ENCODE peak calls at places on chromosomes 16 and 17, in four cellular contexts. H, F, L and G are unnamed samples. For H3K36me3, the result is how much of the 10 kb centered on the place peaks cover.

GRCh38 chr17:50213026-50214015 is 11.9 kb upstream of the COL1A1 start:
- DNase-seq in H (peak), F (peak), L (peak), G (peak)

GRCh38 chr17:63224644-63225043 is 221.5 kb downstream of the CYB561 start:
- DNase-seq in H (no peak), F (no peak), L (no peak), G (no peak)

GRCh38 chr17:700504-701094 is 14.0 kb downstream of the VPS53 start:
- DNase-seq in H (peak), F (peak), L (peak), G (peak)

GRCh38 chr17:68498479-68499326 is 13.5 kb upstream of the PRKAR1A start:
- DNase-seq in H (no peak), F (no peak), L (peak), G (peak)

GRCh38 chr16:71364306-71364705 is 5.8 kb downstream of the CALB2 start:
- DNase-seq in H (no peak), F (no peak), L (no peak), G (no peak)

GRCh38 chr16:19864566-19864965 is 20.1 kb downstream of the GPRC5B start:
- DNase-seq in H (no peak), F (no peak), L (no peak), G (no peak)

GRCh38 chr17:29060475-29060874 is 17.5 kb downstream of the PIPOX start:
- DNase-seq in H (peak), F (no peak), L (no peak), G (no peak)

GRCh38 chr17:65297384-65297783 is 160.2 kb downstream of the RGS9 start:
- DNase-seq in H (no peak), F (no peak), L (peak), G (no peak)

GRCh38 chr17:17752822-17753448 is 71.7 kb downstream of the RAI1 start:
- DNase-seq in H (no peak), F (no peak), L (peak), G (peak)

GRCh38 chr16:70395345-70395901 is 43.5 kb downstream of the ST3GAL2 start:
- DNase-seq in H (peak), F (peak), L (peak), G (peak)

GRCh38 chr16:50136399-50136798 is 16.7 kb upstream of the TENT4B start:
- DNase-seq in H (no peak), F (no peak), L (no peak), G (no peak)

GRCh38 chr17:62565817-62566216 is 61.7 kb upstream of the MRC2 start:
- DNase-seq in H (no peak), F (no peak), L (peak), G (no peak)

GRCh38 chr16:48441863-48442279 is 56.7 kb upstream of the SIAH1 start:
- DNase-seq in H (no peak), F (peak), L (no peak), G (no peak)

GRCh38 chr17:59427996-59428395 is 96.5 kb downstream of the YPEL2 start:
- DNase-seq in H (no peak), F (no peak), L (peak), G (no peak)

GRCh38 chr16:20352615-20353014 is at the start of gene UMOD:
- DNase-seq in H (no peak), F (no peak), L (no peak), G (no peak)

GRCh38 chr17:75764711-75765421 is at the start of gene GALK1:
- DNase-seq in H (peak), F (peak), L (peak), G (peak)

GRCh38 chr17:42135664-42136653 is 13.4 kb downstream of the HSPB9 start:
- DNase-seq in H (no peak), F (peak), L (peak), G (peak)

DNA sequence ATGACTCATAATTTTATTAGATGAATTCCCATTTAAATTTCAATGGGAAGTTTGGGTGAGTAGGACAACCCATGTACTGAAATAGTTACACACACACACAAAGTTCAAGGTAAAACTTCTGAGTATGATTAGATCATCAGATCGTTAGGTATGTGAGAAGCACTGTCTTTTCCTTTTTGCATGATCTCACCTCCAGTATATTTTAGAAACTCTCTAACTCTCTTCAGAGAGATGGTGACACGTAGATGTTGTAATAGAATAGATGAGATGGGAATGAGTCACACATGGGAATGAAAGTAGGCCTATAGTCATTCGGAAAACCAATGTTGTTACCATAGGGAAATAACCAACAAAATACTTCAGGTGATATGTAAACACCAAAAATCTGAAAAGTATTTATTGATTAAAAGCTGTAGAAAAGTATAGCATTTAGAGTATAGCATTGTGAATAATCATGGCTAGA is 22.2 kb downstream of the KRT23 start:
- DNase-seq in H (no peak), F (peak), L (peak), G (no peak)
- TF ChIP-seq EZH2phosphoT487 in H (no peak), F (no peak), L (no peak), G (no peak)

DNA sequence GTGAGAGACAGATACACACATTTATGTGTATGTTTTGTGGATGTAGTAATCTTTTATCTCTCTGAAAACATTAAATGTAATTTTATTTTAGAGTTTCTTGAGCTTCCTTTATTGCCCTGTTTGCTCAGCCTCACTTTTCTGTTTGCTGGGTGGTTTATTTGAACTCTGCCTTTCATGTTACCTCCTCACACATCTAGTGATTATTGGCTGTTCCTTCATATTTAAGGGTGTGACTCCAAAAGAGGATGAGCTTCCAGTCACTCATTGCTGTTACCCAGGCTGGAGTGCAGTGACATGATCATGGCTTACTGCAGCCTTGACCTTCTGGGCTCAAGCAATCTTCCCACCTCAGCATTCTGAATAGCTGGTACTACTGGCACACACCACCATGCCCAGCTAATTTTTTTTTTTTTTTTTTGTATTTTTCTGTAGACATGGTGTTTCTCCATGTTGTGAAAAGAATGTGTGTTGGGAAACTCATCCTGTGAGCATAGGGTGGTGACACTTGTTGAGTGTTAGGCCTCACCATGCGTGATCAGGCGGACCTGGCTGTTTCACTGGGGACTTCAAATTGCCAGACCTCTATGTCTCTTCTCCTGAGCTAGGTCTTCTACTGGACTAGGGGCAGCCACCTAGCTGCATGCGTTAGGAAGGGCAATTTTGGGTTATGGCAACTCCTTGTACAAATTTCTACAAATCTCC is 37.8 kb downstream of the GOSR1 start:
- DNase-seq in H (no peak), F (no peak), L (no peak), G (no peak)
- H3K36me3 ChIP-seq in H (under half), F (under half), L (under half), G (half or more)

GRCh38 chr16:2950400-2950724 is 13.7 kb upstream of the KREMEN2 start:
- DNase-seq in H (no peak), F (no peak), L (no peak), G (no peak)
- TF ChIP-seq EZH2phosphoT487 in H (no peak), F (no peak), L (no peak), G (no peak)

DNA sequence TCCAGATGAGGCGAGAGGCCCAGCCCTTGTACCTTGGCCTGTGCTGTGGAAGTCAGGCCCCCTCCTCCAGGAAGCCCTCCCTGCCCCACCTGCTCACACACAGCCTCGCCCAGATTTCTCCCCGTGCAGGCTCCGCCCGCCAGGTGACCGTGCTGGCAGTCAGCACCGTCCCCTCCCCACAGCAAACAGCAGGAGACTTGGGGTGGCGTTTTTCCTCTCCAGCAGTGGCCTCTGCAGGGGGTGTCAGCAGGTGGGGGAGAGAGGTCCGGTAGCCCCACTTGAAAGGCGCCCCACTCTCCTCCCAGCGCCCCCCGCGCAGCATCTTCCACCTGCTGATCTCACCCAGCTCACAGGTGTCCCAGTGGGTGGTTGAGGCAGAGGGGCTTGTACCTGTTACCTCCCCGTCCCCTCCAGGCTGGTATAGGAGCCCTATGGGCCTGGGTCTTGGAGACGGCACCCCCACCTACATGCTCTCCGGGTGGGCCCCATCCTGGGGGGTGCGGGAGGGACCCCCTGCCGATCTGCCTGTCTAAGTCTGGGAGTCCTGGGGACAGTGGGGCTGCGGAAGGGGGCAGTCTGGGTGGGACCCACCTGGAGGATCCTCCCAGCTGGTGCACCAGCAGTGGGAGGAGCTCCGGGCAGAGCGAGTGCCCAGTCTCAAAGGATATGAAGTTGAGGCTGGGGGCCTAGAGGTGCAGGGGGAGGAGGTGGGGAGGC is 4.2 kb upstream of the C1QTNF8 start:
- DNase-seq in H (no peak), F (peak), L (no peak), G (no peak)
- H3K36me3 ChIP-seq in H (under half), F (under half), L (under half), G (under half)

DNA sequence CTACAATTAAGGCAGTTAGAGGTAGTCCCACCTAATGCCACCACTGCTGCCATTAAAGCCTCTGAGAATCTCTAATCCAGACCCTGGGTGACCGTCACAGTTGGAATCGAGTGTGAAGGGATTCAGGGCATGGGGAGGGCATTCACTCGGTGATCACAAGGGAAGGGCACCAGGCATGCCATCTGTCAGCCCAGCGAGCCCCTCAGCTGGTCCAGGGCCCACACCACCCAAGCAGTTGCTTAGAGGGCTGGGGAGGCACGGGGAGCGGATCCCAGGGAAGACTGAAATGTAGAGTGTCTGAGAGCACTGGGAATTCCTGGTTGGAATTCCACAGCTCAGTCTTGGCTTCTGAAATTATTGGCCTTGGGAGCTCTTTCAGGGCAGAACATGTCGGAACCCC is 294.6 kb downstream of the CPPED1 start:
- DNase-seq in H (no peak), F (no peak), L (no peak), G (no peak)
- TF ChIP-seq EZH2phosphoT487 in H (no peak), F (no peak), L (no peak), G (no peak)